ENCODE peak calls at places on chromosomes 3 and 15, in nine cellular contexts. One of them, this sample, is unnamed.

GRCh38 chr3:9129366-9129765 is 120.1 kb downstream of the SRGAP3 start:
- DNase-seq in lung: no peak
- DNase-seq in HFF-Myc: no peak
- DNase-seq in suprapubic skin: no peak
- DNase-seq in cardiac muscle cell: no peak
- DNase-seq in lower lobe of right lung: no peak
- DNase-seq in neural progenitor cell: no peak
- DNase-seq in AG04450: no peak
- DNase-seq in brain microvascular endothelial cell: no peak
- DNase-seq in this sample: no peak

GRCh38 chr3:53773586-53774368 is 72.4 kb downstream of the CHDH start:
- DNase-seq in HFF-Myc: peak; percentile 55
- DNase-seq in neural progenitor cell: no peak
- DNase-seq in lower lobe of right lung: no peak
- DNase-seq in lung: no peak
- DNase-seq in suprapubic skin: no peak
- DNase-seq in cardiac muscle cell: peak; percentile 89
- DNase-seq in AG04450: peak; percentile 73
- DNase-seq in brain microvascular endothelial cell: peak; percentile 40
- DNase-seq in this sample: no peak

GRCh38 chr3:60584250-60584649 is 667.0 kb downstream of the FHIT start:
- DNase-seq in AG04450: peak; percentile 24
- DNase-seq in HFF-Myc: no peak
- DNase-seq in cardiac muscle cell: no peak
- DNase-seq in lower lobe of right lung: no peak
- DNase-seq in brain microvascular endothelial cell: no peak
- DNase-seq in neural progenitor cell: no peak
- DNase-seq in suprapubic skin: no peak
- DNase-seq in lung: no peak
- DNase-seq in this sample: no peak

GRCh38 chr15:70234256-70234965 is 136.7 kb upstream of the TLE3 start:
- DNase-seq in lung: no peak
- DNase-seq in HFF-Myc: peak; percentile 59
- DNase-seq in suprapubic skin: no peak
- DNase-seq in AG04450: no peak
- DNase-seq in lower lobe of right lung: no peak
- DNase-seq in cardiac muscle cell: peak; percentile 92
- DNase-seq in brain microvascular endothelial cell: peak; percentile 87
- DNase-seq in neural progenitor cell: no peak
- DNase-seq in this sample: no peak

GRCh38 chr3:37722477-37722876 is 139.2 kb upstream of the CTDSPL start:
- DNase-seq in AG04450: no peak
- DNase-seq in suprapubic skin: no peak
- DNase-seq in neural progenitor cell: no peak
- DNase-seq in cardiac muscle cell: no peak
- DNase-seq in lower lobe of right lung: no peak
- DNase-seq in brain microvascular endothelial cell: no peak
- DNase-seq in HFF-Myc: no peak
- DNase-seq in lung: no peak
- DNase-seq in this sample: no peak

GRCh38 chr3:130900959-130901358 is 7.1 kb downstream of the ATP2C1 start:
- DNase-seq in HFF-Myc: no peak
- DNase-seq in suprapubic skin: no peak
- DNase-seq in neural progenitor cell: no peak
- DNase-seq in lower lobe of right lung: no peak
- DNase-seq in brain microvascular endothelial cell: no peak
- DNase-seq in AG04450: no peak
- DNase-seq in cardiac muscle cell: no peak
- DNase-seq in lung: no peak
- DNase-seq in this sample: peak; percentile 26

GRCh38 chr3:149792485-149793270 is at the start of gene ANKUB1:
- DNase-seq in cardiac muscle cell: no peak
- DNase-seq in AG04450: no peak
- DNase-seq in lower lobe of right lung: no peak
- DNase-seq in neural progenitor cell: no peak
- DNase-seq in suprapubic skin: no peak
- DNase-seq in brain microvascular endothelial cell: no peak
- DNase-seq in lung: no peak
- DNase-seq in HFF-Myc: no peak
- DNase-seq in this sample: no peak

GRCh38 chr3:139107424-139108252 is 62.9 kb upstream of the PRR23C start:
- DNase-seq in HFF-Myc: no peak
- DNase-seq in lower lobe of right lung: no peak
- DNase-seq in suprapubic skin: no peak
- DNase-seq in lung: no peak
- DNase-seq in AG04450: no peak
- DNase-seq in cardiac muscle cell: no peak
- DNase-seq in neural progenitor cell: no peak
- DNase-seq in brain microvascular endothelial cell: no peak
- DNase-seq in this sample: no peak

GRCh38 chr3:123084738-123085237 is 18.0 kb downstream of the PDIA5 start:
- DNase-seq in neural progenitor cell: no peak
- DNase-seq in lung: no peak
- DNase-seq in HFF-Myc: no peak
- DNase-seq in cardiac muscle cell: no peak
- DNase-seq in suprapubic skin: no peak
- DNase-seq in lower lobe of right lung: no peak
- DNase-seq in AG04450: no peak
- DNase-seq in brain microvascular endothelial cell: no peak
- DNase-seq in this sample: no peak

GRCh38 chr15:70113304-70113700 is 15.6 kb upstream of the TLE3 start:
- DNase-seq in HFF-Myc: no peak
- DNase-seq in cardiac muscle cell: no peak
- DNase-seq in AG04450: no peak
- DNase-seq in lower lobe of right lung: peak; percentile 87
- DNase-seq in suprapubic skin: no peak
- DNase-seq in lung: peak; percentile 65
- DNase-seq in brain microvascular endothelial cell: no peak
- DNase-seq in neural progenitor cell: no peak
- DNase-seq in this sample: no peak

GRCh38 chr15:51223771-51224229 is 114.6 kb downstream of the CYP19A1 start:
- DNase-seq in lower lobe of right lung: no peak
- DNase-seq in brain microvascular endothelial cell: peak; percentile 70
- DNase-seq in neural progenitor cell: no peak
- DNase-seq in suprapubic skin: no peak
- DNase-seq in HFF-Myc: peak; percentile 35
- DNase-seq in cardiac muscle cell: peak; percentile 82
- DNase-seq in lung: no peak
- DNase-seq in AG04450: no peak
- DNase-seq in this sample: no peak

GRCh38 chr3:11452988-11453847 is 181.0 kb downstream of the ATG7 start:
- DNase-seq in AG04450: no peak
- DNase-seq in HFF-Myc: peak; percentile 43
- DNase-seq in suprapubic skin: no peak
- DNase-seq in brain microvascular endothelial cell: peak; percentile 77
- DNase-seq in lung: no peak
- DNase-seq in neural progenitor cell: peak; percentile 19
- DNase-seq in lower lobe of right lung: no peak
- DNase-seq in cardiac muscle cell: peak; percentile 76
- DNase-seq in this sample: no peak

GRCh38 chr3:6204891-6205290 is 656.0 kb upstream of the GRM7 start:
- DNase-seq in cardiac muscle cell: no peak
- DNase-seq in lower lobe of right lung: no peak
- DNase-seq in lung: no peak
- DNase-seq in suprapubic skin: no peak
- DNase-seq in HFF-Myc: no peak
- DNase-seq in brain microvascular endothelial cell: no peak
- DNase-seq in neural progenitor cell: no peak
- DNase-seq in AG04450: no peak
- DNase-seq in this sample: no peak

GRCh38 chr15:58856090-58856489 is 77.4 kb downstream of the SLTM start:
- DNase-seq in brain microvascular endothelial cell: peak; percentile 67
- DNase-seq in HFF-Myc: no peak
- DNase-seq in lung: no peak
- DNase-seq in suprapubic skin: no peak
- DNase-seq in lower lobe of right lung: no peak
- DNase-seq in cardiac muscle cell: peak; percentile 39
- DNase-seq in AG04450: no peak
- DNase-seq in neural progenitor cell: no peak
- DNase-seq in this sample: no peak

GRCh38 chr3:117734431-117734830 is 1024.9 kb downstream of the TUSC7 start:
- DNase-seq in lung: no peak
- DNase-seq in HFF-Myc: no peak
- DNase-seq in suprapubic skin: no peak
- DNase-seq in brain microvascular endothelial cell: peak; percentile 14
- DNase-seq in lower lobe of right lung: no peak
- DNase-seq in AG04450: peak; percentile 41
- DNase-seq in cardiac muscle cell: no peak
- DNase-seq in neural progenitor cell: no peak
- DNase-seq in this sample: no peak

GRCh38 chr3:119035014-119035346 is 334 bp upstream of the IGSF11 start:
- DNase-seq in lower lobe of right lung: no peak
- DNase-seq in HFF-Myc: no peak
- DNase-seq in AG04450: no peak
- DNase-seq in brain microvascular endothelial cell: no peak
- DNase-seq in cardiac muscle cell: no peak
- DNase-seq in lung: no peak
- DNase-seq in neural progenitor cell: no peak
- DNase-seq in suprapubic skin: no peak
- DNase-seq in this sample: no peak

GRCh38 chr3:119033393-119034255 is 1.0 kb downstream of the IGSF11 start:
- DNase-seq in HFF-Myc: no peak
- DNase-seq in AG04450: no peak
- DNase-seq in lower lobe of right lung: no peak
- DNase-seq in lung: no peak
- DNase-seq in brain microvascular endothelial cell: no peak
- DNase-seq in cardiac muscle cell: no peak
- DNase-seq in neural progenitor cell: no peak
- DNase-seq in suprapubic skin: no peak
- DNase-seq in this sample: no peak

GRCh38 chr3:119034256-119035013 is at the start of gene IGSF11:
- DNase-seq in neural progenitor cell: peak; percentile 92
- DNase-seq in brain microvascular endothelial cell: peak; percentile 22
- DNase-seq in cardiac muscle cell: peak; percentile 50
- DNase-seq in AG04450: no peak
- DNase-seq in HFF-Myc: no peak
- DNase-seq in lower lobe of right lung: peak; percentile 64
- DNase-seq in suprapubic skin: peak; percentile 79
- DNase-seq in lung: peak; percentile 39
- DNase-seq in this sample: no peak
- TF ChIP-seq CTCF in neural progenitor cell: peak; percentile 43
- TF ChIP-seq CTCF in brain microvascular endothelial cell: no peak
- TF ChIP-seq CTCF in cardiac muscle cell: peak; percentile 40
- TF ChIP-seq CTCF in AG04450: peak; percentile 30
- TF ChIP-seq CTCF in HFF-Myc: peak; percentile 32
- TF ChIP-seq CTCF in lower lobe of right lung: peak; percentile 40
- TF ChIP-seq CTCF in suprapubic skin: peak; percentile 64
- TF ChIP-seq CTCF in lung: peak; percentile 32
- TF ChIP-seq CTCF in this sample: peak; percentile 43

DNA sequence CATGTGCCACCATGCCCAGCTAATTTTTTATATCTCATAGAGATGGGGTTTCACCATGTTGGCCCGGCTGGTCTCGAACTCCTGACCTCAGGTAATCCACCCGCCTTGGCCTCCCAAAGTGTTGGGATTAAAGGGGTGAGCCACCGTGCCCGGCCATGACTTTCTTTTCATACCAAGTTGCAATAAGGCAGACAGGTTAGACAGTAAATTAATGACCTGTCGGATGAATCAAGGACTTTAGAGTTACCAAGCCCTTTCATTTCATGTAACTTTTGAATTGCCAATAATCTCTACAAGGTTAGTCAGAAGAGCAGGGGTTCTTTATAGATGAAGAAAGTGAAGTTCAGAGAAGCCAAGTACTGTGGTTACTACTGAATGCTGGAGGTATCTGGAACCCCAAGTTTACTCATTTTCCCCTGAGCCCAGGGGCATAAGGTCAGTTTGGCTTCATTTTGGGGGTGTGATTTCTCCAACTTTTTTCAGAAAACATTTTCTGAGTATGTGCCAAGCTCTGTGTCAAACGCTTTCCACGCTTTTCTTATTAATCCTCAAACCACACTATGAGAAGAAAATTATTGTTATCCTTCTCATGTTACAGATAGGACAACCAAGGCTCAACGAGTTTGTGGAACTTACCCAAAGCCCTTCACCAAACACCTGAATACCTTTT is 11.9 kb downstream of the PRICKLE2 start:
- DNase-seq in lung: no peak
- DNase-seq in HFF-Myc: no peak
- DNase-seq in lower lobe of right lung: no peak
- DNase-seq in suprapubic skin: no peak
- DNase-seq in brain microvascular endothelial cell: no peak
- DNase-seq in neural progenitor cell: no peak
- DNase-seq in cardiac muscle cell: peak; percentile 45
- DNase-seq in AG04450: no peak
- DNase-seq in this sample: no peak
- H3K4me3 ChIP-seq in lung: no peak overlapping the region
- H3K4me3 ChIP-seq in HFF-Myc: peak overlapping the region; percentile 36
- H3K4me3 ChIP-seq in lower lobe of right lung: peak overlapping the region; percentile 24
- H3K4me3 ChIP-seq in suprapubic skin: peak overlapping the region; percentile 37
- H3K4me3 ChIP-seq in brain microvascular endothelial cell: no peak overlapping the region
- H3K4me3 ChIP-seq in neural progenitor cell: no peak overlapping the region
- H3K4me3 ChIP-seq in cardiac muscle cell: no peak overlapping the region
- H3K4me3 ChIP-seq in AG04450: peak overlapping the region; percentile 54
- H3K4me3 ChIP-seq in this sample: no peak overlapping the region

GRCh38 chr3:195466251-195466650 is 23.4 kb upstream of the ACAP2 start:
- DNase-seq in brain microvascular endothelial cell: peak; percentile 7
- DNase-seq in HFF-Myc: no peak
- DNase-seq in lower lobe of right lung: no peak
- DNase-seq in suprapubic skin: no peak
- DNase-seq in AG04450: no peak
- DNase-seq in lung: no peak
- DNase-seq in neural progenitor cell: no peak
- DNase-seq in cardiac muscle cell: no peak
- DNase-seq in this sample: no peak
- TF ChIP-seq CTCF in brain microvascular endothelial cell: no peak
- TF ChIP-seq CTCF in HFF-Myc: no peak
- TF ChIP-seq CTCF in lower lobe of right lung: no peak
- TF ChIP-seq CTCF in suprapubic skin: no peak
- TF ChIP-seq CTCF in AG04450: no peak
- TF ChIP-seq CTCF in lung: no peak
- TF ChIP-seq CTCF in neural progenitor cell: no peak
- TF ChIP-seq CTCF in cardiac muscle cell: no peak
- TF ChIP-seq CTCF in this sample: no peak

GRCh38 chr15:74420193-74420905 is 13.4 kb downstream of the SEMA7A start:
- DNase-seq in lower lobe of right lung: no peak
- DNase-seq in cardiac muscle cell: no peak
- DNase-seq in brain microvascular endothelial cell: no peak
- DNase-seq in HFF-Myc: no peak
- DNase-seq in lung: no peak
- DNase-seq in neural progenitor cell: no peak
- DNase-seq in AG04450: no peak
- DNase-seq in suprapubic skin: no peak
- DNase-seq in this sample: no peak

GRCh38 chr15:74422370-74422722 is 11.4 kb downstream of the SEMA7A start:
- DNase-seq in lower lobe of right lung: no peak
- DNase-seq in neural progenitor cell: no peak
- DNase-seq in cardiac muscle cell: no peak
- DNase-seq in HFF-Myc: no peak
- DNase-seq in lung: no peak
- DNase-seq in brain microvascular endothelial cell: no peak
- DNase-seq in suprapubic skin: no peak
- DNase-seq in AG04450: no peak
- DNase-seq in this sample: no peak

GRCh38 chr15:74423443-74424257 is 10.1 kb downstream of the SEMA7A start:
- DNase-seq in suprapubic skin: no peak
- DNase-seq in cardiac muscle cell: no peak
- DNase-seq in AG04450: no peak
- DNase-seq in neural progenitor cell: no peak
- DNase-seq in HFF-Myc: no peak
- DNase-seq in lung: no peak
- DNase-seq in brain microvascular endothelial cell: no peak
- DNase-seq in lower lobe of right lung: no peak
- DNase-seq in this sample: no peak

GRCh38 chr15:74422723-74423442 is 10.9 kb downstream of the SEMA7A start:
- DNase-seq in HFF-Myc: peak; percentile 29
- DNase-seq in cardiac muscle cell: peak; percentile 60
- DNase-seq in lower lobe of right lung: peak; percentile 59
- DNase-seq in suprapubic skin: no peak
- DNase-seq in lung: peak; percentile 36
- DNase-seq in brain microvascular endothelial cell: peak; percentile 22
- DNase-seq in AG04450: no peak
- DNase-seq in neural progenitor cell: peak; percentile 55
- DNase-seq in this sample: peak; percentile 75

GRCh38 chr15:74421302-74422245 is 12.2 kb downstream of the SEMA7A start:
- DNase-seq in brain microvascular endothelial cell: no peak
- DNase-seq in lung: no peak
- DNase-seq in lower lobe of right lung: no peak
- DNase-seq in AG04450: no peak
- DNase-seq in HFF-Myc: no peak
- DNase-seq in cardiac muscle cell: no peak
- DNase-seq in neural progenitor cell: no peak
- DNase-seq in suprapubic skin: no peak
- DNase-seq in this sample: no peak
- H3K4me3 ChIP-seq in brain microvascular endothelial cell: no peak overlapping the region
- H3K4me3 ChIP-seq in lung: no peak overlapping the region
- H3K4me3 ChIP-seq in lower lobe of right lung: no peak overlapping the region
- H3K4me3 ChIP-seq in AG04450: no peak overlapping the region
- H3K4me3 ChIP-seq in HFF-Myc: no peak overlapping the region
- H3K4me3 ChIP-seq in cardiac muscle cell: no peak overlapping the region
- H3K4me3 ChIP-seq in neural progenitor cell: no peak overlapping the region
- H3K4me3 ChIP-seq in suprapubic skin: no peak overlapping the region
- H3K4me3 ChIP-seq in this sample: no peak overlapping the region

This sample was measured in epithelial cell of proximal tubule.